ENCODE peak calls at places on chromosomes 6 and 20, in eight cellular contexts. U is NK-92 treated with Interleukin-12 subunit alpha and Interleukin-12 subunit beta, amount 100 ng/mL, for 24 hours; T is non-pigmented ciliary epithelial cell; F is stimulated activated CD8-positive, alpha-beta memory T cell treated with anti-CD3 and anti-CD28 coated beads, Interleukin-2, amount 100 ng/mL, for 1 hour; I is astrocyte of the spinal cord; M is NCI-H2171; X is DMS53; B is coronary artery. R is an unnamed sample.

GRCh38 chr6:42450314-42451145 is 1.2 kb downstream of the TRERF1 start:
- DNase-seq in U (peak; percentile 29), T (no peak), F (no peak), I (peak; percentile 31), M (no peak), X (peak; percentile 28), B (no peak), R (peak; percentile 15)

GRCh38 chr20:49906101-49906604 is 9.2 kb downstream of the SPATA2 start:
- DNase-seq in U (no peak), T (no peak), F (no peak), I (no peak), M (no peak), X (no peak), B (no peak), R (no peak)

GRCh38 chr6:18244251-18244650 is 20.1 kb downstream of the DEK start:
- DNase-seq in U (no peak), T (no peak), F (no peak), I (no peak), M (no peak), X (no peak), B (no peak), R (no peak)

GRCh38 chr20:44598413-44599290 is 16.3 kb downstream of the PKIG start:
- DNase-seq in U (no peak), T (no peak), F (no peak), I (no peak), M (no peak), X (no peak), B (no peak), R (no peak)

GRCh38 chr6:154683756-154684523 is 49.3 kb upstream of the SCAF8 start:
- DNase-seq in U (no peak), T (peak; percentile 19), F (no peak), I (peak; percentile 66), M (no peak), X (peak; percentile 15), B (no peak), R (no peak)

GRCh38 chr6:136921936-136922679 is at the start of gene SLC35D3:
- DNase-seq in U (no peak), T (no peak), F (no peak), I (peak; percentile 12), M (no peak), X (peak; percentile 71), B (no peak), R (no peak)

GRCh38 chr6:84773431-84774173 is 9.2 kb upstream of the TBX18 start:
- DNase-seq in U (no peak), T (no peak), F (no peak), I (peak; percentile 52), M (peak; percentile 7), X (peak; percentile 85), B (peak; percentile 87), R (no peak)

GRCh38 chr20:38863024-38863851 is 57.7 kb downstream of the PPP1R16B start:
- DNase-seq in U (peak; percentile 17), T (no peak), F (no peak), I (no peak), M (no peak), X (no peak), B (peak; percentile 45), R (peak; percentile 49)

GRCh38 chr20:32468860-32469259 is 110.7 kb downstream of the ASXL1 start:
- DNase-seq in U (no peak), T (no peak), F (no peak), I (no peak), M (no peak), X (no peak), B (no peak), R (no peak)

GRCh38 chr20:25288291-25289181 is 40.7 kb downstream of the PYGB start:
- DNase-seq in U (no peak), T (no peak), F (no peak), I (no peak), M (no peak), X (no peak), B (no peak), R (no peak)

GRCh38 chr6:157253017-157253416 is 70.3 kb downstream of the TMEM242 start:
- DNase-seq in U (no peak), T (no peak), F (no peak), I (no peak), M (no peak), X (no peak), B (no peak), R (no peak)

GRCh38 chr6:43509142-43509983 is 783 bp downstream of the LRRC73 start:
- DNase-seq in U (no peak), T (no peak), F (no peak), I (no peak), M (no peak), X (peak; percentile 62), B (no peak), R (no peak)

GRCh38 chr20:51444472-51444871 is 98.0 kb downstream of the NFATC2 start:
- DNase-seq in U (no peak), T (no peak), F (no peak), I (no peak), M (no peak), X (no peak), B (no peak), R (no peak)

GRCh38 chr6:105116150-105116549 is 63.7 kb downstream of the POPDC3 start:
- DNase-seq in U (no peak), T (no peak), F (no peak), I (no peak), M (no peak), X (no peak), B (no peak), R (no peak)

GRCh38 chr20:12925214-12925755 is 83.5 kb upstream of the SPTLC3 start:
- DNase-seq in U (peak; percentile 9), T (peak; percentile 62), F (peak; percentile 4), I (peak; percentile 89), M (peak; percentile 84), X (peak; percentile 92), B (no peak), R (no peak)

GRCh38 chr6:36120539-36120938 is 9.8 kb upstream of the MAPK13 start:
- DNase-seq in U (peak; percentile 56), T (no peak), F (no peak), I (no peak), M (no peak), X (no peak), B (no peak), R (peak; percentile 59)

GRCh38 chr6:43974643-43975235 is 152.5 kb downstream of the MRPL14 start:
- DNase-seq in U (no peak), T (no peak), F (no peak), I (no peak), M (no peak), X (no peak), B (no peak), R (no peak)

GRCh38 chr6:33714385-33715040 is 3.0 kb upstream of the UQCC2 start:
- DNase-seq in U (no peak), T (no peak), F (no peak), I (no peak), M (no peak), X (peak; percentile 25), B (no peak), R (no peak)

GRCh38 chr20:8808180-8808535 is 260.7 kb upstream of the PLCB4 start:
- DNase-seq in U (no peak), T (no peak), F (no peak), I (no peak), M (peak; percentile 40), X (no peak), B (no peak), R (no peak)

GRCh38 chr20:20823469-20823868 is 111.0 kb upstream of the RALGAPA2 start:
- DNase-seq in U (no peak), T (no peak), F (no peak), I (no peak), M (no peak), X (no peak), B (no peak), R (no peak)

GRCh38 chr6:13696226-13696625 is 15.4 kb downstream of the RANBP9 start:
- DNase-seq in U (no peak), T (no peak), F (no peak), I (peak; percentile 65), M (no peak), X (no peak), B (no peak), R (no peak)

GRCh38 chr6:498795-499231 is 107.3 kb downstream of the IRF4 start:
- DNase-seq in U (peak; percentile 47), T (no peak), F (no peak), I (peak; percentile 33), M (no peak), X (no peak), B (no peak), R (no peak)

GRCh38 chr6:92281571-92282076 is 1137.7 kb downstream of the EPHA7 start:
- DNase-seq in U (no peak), T (no peak), F (no peak), I (no peak), M (no peak), X (no peak), B (no peak), R (no peak)

GRCh38 chr20:20498081-20498861 is 130.4 kb downstream of the INSM1 start:
- DNase-seq in U (no peak), T (no peak), F (no peak), I (peak; percentile 14), M (no peak), X (no peak), B (no peak), R (no peak)

GRCh38 chr20:44319880-44320422 is 8.9 kb upstream of the FITM2 start:
- DNase-seq in U (no peak), T (no peak), F (no peak), I (no peak), M (no peak), X (no peak), B (no peak), R (no peak)

GRCh38 chr6:75834447-75834846 is 85.4 kb downstream of the MYO6 start:
- DNase-seq in U (no peak), T (no peak), F (no peak), I (no peak), M (no peak), X (no peak), B (no peak), R (no peak)

GRCh38 chr20:11451793-11452291 is 465.9 kb upstream of the BTBD3 start:
- DNase-seq in U (no peak), T (no peak), F (no peak), I (peak; percentile 78), M (peak; percentile 4), X (no peak), B (no peak), R (no peak)

GRCh38 chr20:4375881-4376280 is 345.8 kb upstream of the PRND start:
- DNase-seq in U (no peak), T (peak; percentile 18), F (no peak), I (peak; percentile 76), M (no peak), X (no peak), B (no peak), R (no peak)

GRCh38 chr6:93047033-93047432 is 372.3 kb downstream of the EPHA7 start:
- DNase-seq in U (no peak), T (no peak), F (no peak), I (no peak), M (no peak), X (no peak), B (no peak), R (no peak)

GRCh38 chr6:89073014-89073620 is 7.4 kb upstream of the PNRC1 start:
- DNase-seq in U (no peak), T (no peak), F (no peak), I (no peak), M (no peak), X (peak; percentile 8), B (no peak), R (no peak)